ENCODE peak calls at places on chromosomes 13 and 19, in seven cellular contexts. Y is lung; D is heart left ventricle; X is CD4-positive, alpha-beta T cell; F is tibial nerve; T is body of pancreas; N is GM23248. V is an unnamed sample.

GRCh38 chr13:25267715-25268114 is 19.6 kb downstream of the MTMR6 start:
- DNase-seq in Y (no peak), D (no peak), X (no peak), F (no peak), T (no peak), N (peak; percentile 45), V (no peak)

GRCh38 chr13:73370066-73370465 is 311.3 kb downstream of the KLF5 start:
- DNase-seq in Y (no peak), D (no peak), X (no peak), F (no peak), T (no peak), N (no peak), V (no peak)

GRCh38 chr19:16327911-16328823 is 3.5 kb downstream of the KLF2 start:
- DNase-seq in Y (peak; percentile 89), D (peak; percentile 76), X (peak; percentile 56), F (peak; percentile 92), T (peak; percentile 85), N (peak; percentile 93), V (no peak)

GRCh38 chr19:16801599-16801998 is 27.6 kb upstream of the SIN3B start:
- DNase-seq in Y (no peak), D (no peak), X (no peak), F (no peak), T (no peak), N (peak; percentile 70), V (no peak)

GRCh38 chr13:45564108-45564507 is 51.4 kb downstream of the ERICH6B start:
- DNase-seq in Y (peak; percentile 46), D (no peak), X (no peak), F (no peak), T (no peak), N (peak; percentile 75), V (no peak)

GRCh38 chr13:44340508-44340907 is 33.1 kb upstream of the SERP2 start:
- DNase-seq in Y (no peak), D (no peak), X (no peak), F (peak; percentile 16), T (no peak), N (no peak), V (no peak)

GRCh38 chr13:42041017-42041683 is 7.3 kb upstream of the DGKH start:
- DNase-seq in Y (peak; percentile 48), D (peak; percentile 66), X (no peak), F (peak; percentile 6), T (peak; percentile 28), N (peak; percentile 75), V (peak; percentile 8)

GRCh38 chr13:83125791-83126190 is 756.5 kb downstream of the SLITRK1 start:
- DNase-seq in Y (no peak), D (no peak), X (no peak), F (no peak), T (no peak), N (no peak), V (no peak)

DNA sequence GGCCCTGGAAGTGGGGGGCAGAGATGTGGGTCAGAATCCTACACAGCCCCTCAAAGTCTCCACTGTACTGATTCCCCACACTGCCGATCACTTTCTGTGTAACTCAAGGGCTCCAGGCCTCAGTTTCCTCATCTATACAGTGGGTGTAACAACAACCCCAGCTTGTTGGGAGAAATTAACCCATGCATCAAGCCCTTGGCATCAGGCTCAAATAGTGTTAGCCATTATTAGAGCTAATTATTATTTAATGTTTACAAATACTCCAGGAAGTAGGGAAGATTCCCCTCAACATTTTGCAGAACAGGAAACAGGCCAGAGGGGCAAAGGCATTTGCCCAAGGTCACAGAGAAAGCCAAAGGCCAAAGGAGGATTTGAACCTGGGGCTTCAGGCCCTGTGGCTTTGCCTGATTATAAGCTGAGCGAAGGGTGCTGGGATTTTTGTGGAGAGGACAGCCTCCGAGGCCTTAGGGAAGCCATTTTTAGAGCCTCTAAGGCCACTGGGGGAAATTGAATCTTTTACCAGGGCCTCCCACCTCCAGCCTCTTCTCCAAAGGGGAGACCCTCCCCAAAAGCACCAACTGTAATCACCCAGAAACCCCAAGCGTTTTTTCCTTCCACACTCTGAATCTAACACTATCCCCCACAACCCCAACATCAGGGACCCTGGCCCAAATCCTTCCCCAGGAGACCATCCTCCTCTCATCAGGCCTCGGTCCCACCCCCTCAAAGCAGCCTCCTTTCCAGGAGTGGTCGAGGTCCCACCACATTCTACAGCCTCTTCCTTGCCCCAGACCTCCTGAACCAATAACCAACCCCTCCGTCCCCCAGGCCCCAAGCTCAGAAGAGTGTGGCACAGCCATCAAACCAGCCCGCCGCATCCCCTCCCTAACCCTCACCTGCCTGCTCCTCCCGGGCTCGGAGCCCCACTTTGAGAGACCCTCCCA is 1.1 kb downstream of the FKBP8 start:
- DNase-seq in Y (no peak), D (no peak), X (no peak), F (no peak), T (no peak), N (peak; percentile 58), V (no peak)
- H3K27ac ChIP-seq in Y (peak overlapping the region; percentile 87), D (peak overlapping the region; percentile 85), X (peak overlapping the region; percentile 65), F (peak overlapping the region; percentile 95), T (peak overlapping the region; percentile 50), N (peak overlapping the region; percentile 58), V (peak overlapping the region; percentile 80)

GRCh38 chr13:57784633-57785032 is 153.1 kb downstream of the PCDH17 start:
- DNase-seq in Y (no peak), D (no peak), X (no peak), F (no peak), T (no peak), N (no peak), V (no peak)
- H3K27ac ChIP-seq in Y (no peak overlapping the region), D (no peak overlapping the region), X (no peak overlapping the region), F (no peak overlapping the region), T (no peak overlapping the region), N (no peak overlapping the region), V (no peak overlapping the region)

GRCh38 chr19:11378319-11379189 is 4.1 kb downstream of the SWSAP1 start:
- DNase-seq in Y (no peak), D (peak; percentile 38), X (no peak), F (peak; percentile 35), T (peak; percentile 42), N (peak; percentile 93), V (peak; percentile 38)
- H3K27ac ChIP-seq in Y (peak overlapping the region; percentile 26), D (no peak overlapping the region), X (no peak overlapping the region), F (peak overlapping the region; percentile 2), T (peak overlapping the region; percentile 25), N (peak overlapping the region; percentile 63), V (peak overlapping the region; percentile 33)

DNA sequence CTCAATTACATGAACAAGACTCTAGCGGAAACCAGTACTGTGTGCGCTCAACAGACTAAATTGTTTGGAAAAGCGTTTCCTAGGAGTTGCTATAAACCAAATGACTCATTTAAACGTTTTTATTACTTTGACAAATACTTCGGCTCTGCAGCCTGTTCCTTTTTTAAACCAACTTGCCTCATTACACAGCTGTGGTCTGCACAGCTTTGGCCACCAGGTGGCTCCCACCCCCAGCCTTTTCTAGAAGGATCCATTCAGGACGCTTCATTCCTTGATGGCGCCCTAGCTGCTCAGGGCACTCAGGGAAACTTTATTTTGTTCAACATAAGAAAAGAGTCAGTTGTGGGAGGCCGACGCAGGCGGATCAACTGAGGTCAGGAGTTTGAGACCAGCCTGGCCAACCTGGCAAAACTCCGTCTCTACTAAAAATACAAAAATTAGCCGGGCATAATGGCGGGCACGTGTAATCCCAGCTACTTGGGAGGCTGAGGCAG is 41.0 kb upstream of the XPO4 start:
- DNase-seq in Y (peak; percentile 88), D (peak; percentile 83), X (peak; percentile 33), F (peak; percentile 95), T (peak; percentile 90), N (peak; percentile 98), V (peak; percentile 75)
- H3K27ac ChIP-seq in Y (peak overlapping the region; percentile 64), D (no peak overlapping the region), X (no peak overlapping the region), F (peak overlapping the region; percentile 38), T (peak overlapping the region; percentile 51), N (peak overlapping the region; percentile 74), V (no peak overlapping the region)

GRCh38 chr19:42301646-42302204 is at the start of gene PRR19:
- DNase-seq in Y (no peak), D (no peak), X (no peak), F (no peak), T (no peak), N (peak; percentile 41), V (no peak)

GRCh38 chr19:42303876-42304275 is 1.5 kb upstream of the PAFAH1B3 start:
- DNase-seq in Y (no peak), D (no peak), X (no peak), F (no peak), T (no peak), N (no peak), V (no peak)

GRCh38 chr19:42306646-42307045 is 4.2 kb upstream of the PAFAH1B3 start:
- DNase-seq in Y (no peak), D (no peak), X (no peak), F (no peak), T (no peak), N (no peak), V (no peak)

DNA sequence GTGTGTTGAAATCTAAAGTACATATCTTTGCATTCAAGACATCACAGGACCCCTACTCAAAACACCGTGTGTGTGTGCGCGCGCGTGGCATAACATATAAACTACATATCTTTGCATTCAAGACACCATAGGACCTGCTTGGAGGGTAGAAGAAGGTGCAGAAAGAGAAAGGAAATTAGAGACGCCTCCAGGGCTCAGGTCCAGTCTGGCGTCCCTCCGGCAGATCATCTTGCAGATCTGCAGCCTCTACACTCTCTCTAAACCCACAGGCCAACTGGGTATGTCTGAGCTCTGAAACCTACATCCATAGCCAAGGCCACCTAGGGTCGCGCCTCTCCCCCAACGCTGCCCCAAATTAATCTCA is 659 bp upstream of the PAFAH1B3 start:
- DNase-seq in Y (no peak), D (no peak), X (no peak), F (no peak), T (no peak), N (no peak), V (no peak)
- H3K27ac ChIP-seq in Y (no peak overlapping the region), D (no peak overlapping the region), X (no peak overlapping the region), F (no peak overlapping the region), T (peak overlapping the region; percentile 74), N (no peak overlapping the region), V (peak overlapping the region; percentile 70)

GRCh38 chr19:5963855-5964254 is 14.1 kb downstream of the RANBP3 start:
- DNase-seq in Y (no peak), D (no peak), X (no peak), F (no peak), T (no peak), N (no peak), V (no peak)
- H3K27ac ChIP-seq in Y (peak overlapping the region; percentile 42), D (no peak overlapping the region), X (peak overlapping the region; percentile 86), F (peak overlapping the region; percentile 83), T (peak overlapping the region; percentile 84), N (no peak overlapping the region), V (peak overlapping the region; percentile 35)